ENCODE peak calls at places on chromosomes 2 and 18, in eight cellular contexts. One of them, this sample, is unnamed.

GRCh38 chr2:82998770-82999169 is 1460.3 kb downstream of the SUCLG1 start:
- DNase-seq in activated effector memory CD4-positive, alpha-beta T cell treated with anti-CD3 and anti-CD28 coated beads, Interleukin-2, amount 50 U/mL, for 16 hours: no peak
- DNase-seq in M059J: no peak
- DNase-seq in occipital lobe: no peak
- DNase-seq in activated T-cell treated with anti-CD3 and anti-CD28 coated beads, Interleukin-2, amount 50 U/mL, for 72 hours: no peak
- DNase-seq in cardiac muscle cell: no peak
- DNase-seq in HuH-7: no peak
- DNase-seq in AG08396: no peak
- DNase-seq in this sample: no peak

GRCh38 chr2:191078165-191078867 is 64.3 kb upstream of the STAT1 start:
- DNase-seq in occipital lobe: no peak
- DNase-seq in activated effector memory CD4-positive, alpha-beta T cell treated with anti-CD3 and anti-CD28 coated beads, Interleukin-2, amount 50 U/mL, for 16 hours: no peak
- DNase-seq in activated T-cell treated with anti-CD3 and anti-CD28 coated beads, Interleukin-2, amount 50 U/mL, for 72 hours: no peak
- DNase-seq in AG08396: no peak
- DNase-seq in M059J: no peak
- DNase-seq in HuH-7: no peak
- DNase-seq in cardiac muscle cell: peak; percentile 3
- DNase-seq in this sample: no peak

GRCh38 chr2:42051168-42052125 is 3.6 kb downstream of the PKDCC start:
- DNase-seq in M059J: no peak
- DNase-seq in activated T-cell treated with anti-CD3 and anti-CD28 coated beads, Interleukin-2, amount 50 U/mL, for 72 hours: no peak
- DNase-seq in AG08396: no peak
- DNase-seq in HuH-7: no peak
- DNase-seq in activated effector memory CD4-positive, alpha-beta T cell treated with anti-CD3 and anti-CD28 coated beads, Interleukin-2, amount 50 U/mL, for 16 hours: no peak
- DNase-seq in occipital lobe: no peak
- DNase-seq in cardiac muscle cell: peak; percentile 46
- DNase-seq in this sample: peak; percentile 36

GRCh38 chr18:23627325-23627724 is 35.4 kb downstream of the ANKRD29 start:
- DNase-seq in M059J: peak; percentile 96
- DNase-seq in occipital lobe: no peak
- DNase-seq in AG08396: peak; percentile 67
- DNase-seq in activated effector memory CD4-positive, alpha-beta T cell treated with anti-CD3 and anti-CD28 coated beads, Interleukin-2, amount 50 U/mL, for 16 hours: no peak
- DNase-seq in activated T-cell treated with anti-CD3 and anti-CD28 coated beads, Interleukin-2, amount 50 U/mL, for 72 hours: no peak
- DNase-seq in HuH-7: no peak
- DNase-seq in cardiac muscle cell: peak; percentile 76
- DNase-seq in this sample: no peak

GRCh38 chr2:37573818-37574388 is 97.5 kb downstream of the CDC42EP3 start:
- DNase-seq in activated effector memory CD4-positive, alpha-beta T cell treated with anti-CD3 and anti-CD28 coated beads, Interleukin-2, amount 50 U/mL, for 16 hours: no peak
- DNase-seq in HuH-7: no peak
- DNase-seq in occipital lobe: no peak
- DNase-seq in cardiac muscle cell: no peak
- DNase-seq in M059J: no peak
- DNase-seq in activated T-cell treated with anti-CD3 and anti-CD28 coated beads, Interleukin-2, amount 50 U/mL, for 72 hours: no peak
- DNase-seq in AG08396: no peak
- DNase-seq in this sample: no peak

GRCh38 chr2:126715576-126716406 is 59.8 kb downstream of the GYPC start:
- DNase-seq in activated effector memory CD4-positive, alpha-beta T cell treated with anti-CD3 and anti-CD28 coated beads, Interleukin-2, amount 50 U/mL, for 16 hours: no peak
- DNase-seq in activated T-cell treated with anti-CD3 and anti-CD28 coated beads, Interleukin-2, amount 50 U/mL, for 72 hours: no peak
- DNase-seq in M059J: no peak
- DNase-seq in HuH-7: no peak
- DNase-seq in occipital lobe: no peak
- DNase-seq in AG08396: no peak
- DNase-seq in cardiac muscle cell: no peak
- DNase-seq in this sample: no peak

GRCh38 chr18:42893991-42894390 is 221.5 kb downstream of the RIT2 start:
- DNase-seq in M059J: no peak
- DNase-seq in activated T-cell treated with anti-CD3 and anti-CD28 coated beads, Interleukin-2, amount 50 U/mL, for 72 hours: no peak
- DNase-seq in cardiac muscle cell: no peak
- DNase-seq in activated effector memory CD4-positive, alpha-beta T cell treated with anti-CD3 and anti-CD28 coated beads, Interleukin-2, amount 50 U/mL, for 16 hours: no peak
- DNase-seq in HuH-7: no peak
- DNase-seq in AG08396: no peak
- DNase-seq in occipital lobe: no peak
- DNase-seq in this sample: no peak

GRCh38 chr2:212940816-212941215 is 210.6 kb downstream of the IKZF2 start:
- DNase-seq in occipital lobe: no peak
- DNase-seq in activated T-cell treated with anti-CD3 and anti-CD28 coated beads, Interleukin-2, amount 50 U/mL, for 72 hours: no peak
- DNase-seq in M059J: peak; percentile 63
- DNase-seq in AG08396: peak; percentile 15
- DNase-seq in HuH-7: no peak
- DNase-seq in cardiac muscle cell: peak; percentile 66
- DNase-seq in activated effector memory CD4-positive, alpha-beta T cell treated with anti-CD3 and anti-CD28 coated beads, Interleukin-2, amount 50 U/mL, for 16 hours: no peak
- DNase-seq in this sample: no peak

GRCh38 chr18:56458770-56459450 is 179.5 kb downstream of the TXNL1 start:
- DNase-seq in cardiac muscle cell: no peak
- DNase-seq in activated effector memory CD4-positive, alpha-beta T cell treated with anti-CD3 and anti-CD28 coated beads, Interleukin-2, amount 50 U/mL, for 16 hours: no peak
- DNase-seq in activated T-cell treated with anti-CD3 and anti-CD28 coated beads, Interleukin-2, amount 50 U/mL, for 72 hours: no peak
- DNase-seq in AG08396: no peak
- DNase-seq in occipital lobe: no peak
- DNase-seq in HuH-7: no peak
- DNase-seq in M059J: no peak
- DNase-seq in this sample: no peak

GRCh38 chr2:5660591-5660990 is 31.6 kb upstream of the SOX11 start:
- DNase-seq in AG08396: no peak
- DNase-seq in activated effector memory CD4-positive, alpha-beta T cell treated with anti-CD3 and anti-CD28 coated beads, Interleukin-2, amount 50 U/mL, for 16 hours: no peak
- DNase-seq in HuH-7: no peak
- DNase-seq in cardiac muscle cell: no peak
- DNase-seq in occipital lobe: no peak
- DNase-seq in M059J: no peak
- DNase-seq in activated T-cell treated with anti-CD3 and anti-CD28 coated beads, Interleukin-2, amount 50 U/mL, for 72 hours: no peak
- DNase-seq in this sample: no peak

GRCh38 chr2:218883491-218884490 is 3.1 kb downstream of the WNT10A start:
- DNase-seq in AG08396: no peak
- DNase-seq in activated effector memory CD4-positive, alpha-beta T cell treated with anti-CD3 and anti-CD28 coated beads, Interleukin-2, amount 50 U/mL, for 16 hours: peak; percentile 83
- DNase-seq in activated T-cell treated with anti-CD3 and anti-CD28 coated beads, Interleukin-2, amount 50 U/mL, for 72 hours: no peak
- DNase-seq in M059J: no peak
- DNase-seq in cardiac muscle cell: no peak
- DNase-seq in occipital lobe: no peak
- DNase-seq in HuH-7: no peak
- DNase-seq in this sample: peak; percentile 86

GRCh38 chr18:34801769-34802168 is 91.7 kb downstream of the DTNA start:
- DNase-seq in M059J: peak; percentile 35
- DNase-seq in AG08396: peak; percentile 53
- DNase-seq in activated effector memory CD4-positive, alpha-beta T cell treated with anti-CD3 and anti-CD28 coated beads, Interleukin-2, amount 50 U/mL, for 16 hours: no peak
- DNase-seq in occipital lobe: no peak
- DNase-seq in cardiac muscle cell: peak; percentile 23
- DNase-seq in HuH-7: no peak
- DNase-seq in activated T-cell treated with anti-CD3 and anti-CD28 coated beads, Interleukin-2, amount 50 U/mL, for 72 hours: no peak
- DNase-seq in this sample: no peak

GRCh38 chr2:37635359-37636208 is 35.9 kb downstream of the CDC42EP3 start:
- DNase-seq in M059J: peak; percentile 87
- DNase-seq in occipital lobe: no peak
- DNase-seq in AG08396: no peak
- DNase-seq in cardiac muscle cell: peak; percentile 86
- DNase-seq in activated effector memory CD4-positive, alpha-beta T cell treated with anti-CD3 and anti-CD28 coated beads, Interleukin-2, amount 50 U/mL, for 16 hours: peak; percentile 88
- DNase-seq in activated T-cell treated with anti-CD3 and anti-CD28 coated beads, Interleukin-2, amount 50 U/mL, for 72 hours: peak; percentile 75
- DNase-seq in HuH-7: no peak
- DNase-seq in this sample: peak; percentile 81

GRCh38 chr2:238924496-238925195 is 76.8 kb downstream of the TWIST2 start:
- DNase-seq in HuH-7: no peak
- DNase-seq in M059J: no peak
- DNase-seq in activated T-cell treated with anti-CD3 and anti-CD28 coated beads, Interleukin-2, amount 50 U/mL, for 72 hours: no peak
- DNase-seq in activated effector memory CD4-positive, alpha-beta T cell treated with anti-CD3 and anti-CD28 coated beads, Interleukin-2, amount 50 U/mL, for 16 hours: peak; percentile 25
- DNase-seq in AG08396: no peak
- DNase-seq in cardiac muscle cell: no peak
- DNase-seq in occipital lobe: no peak
- DNase-seq in this sample: peak; percentile 24

GRCh38 chr2:237978058-237978712 is 11.4 kb downstream of the UBE2F start:
- DNase-seq in AG08396: peak; percentile 58
- DNase-seq in M059J: no peak
- DNase-seq in activated T-cell treated with anti-CD3 and anti-CD28 coated beads, Interleukin-2, amount 50 U/mL, for 72 hours: no peak
- DNase-seq in occipital lobe: peak; percentile 29
- DNase-seq in activated effector memory CD4-positive, alpha-beta T cell treated with anti-CD3 and anti-CD28 coated beads, Interleukin-2, amount 50 U/mL, for 16 hours: peak; percentile 50
- DNase-seq in cardiac muscle cell: peak; percentile 59
- DNase-seq in HuH-7: no peak
- DNase-seq in this sample: no peak

GRCh38 chr18:59861963-59862819 is 37.6 kb upstream of the PMAIP1 start:
- DNase-seq in HuH-7: no peak
- DNase-seq in cardiac muscle cell: no peak
- DNase-seq in occipital lobe: no peak
- DNase-seq in activated effector memory CD4-positive, alpha-beta T cell treated with anti-CD3 and anti-CD28 coated beads, Interleukin-2, amount 50 U/mL, for 16 hours: no peak
- DNase-seq in AG08396: no peak
- DNase-seq in M059J: no peak
- DNase-seq in activated T-cell treated with anti-CD3 and anti-CD28 coated beads, Interleukin-2, amount 50 U/mL, for 72 hours: no peak
- DNase-seq in this sample: no peak

GRCh38 chr2:157093666-157094065 is 163.8 kb upstream of the GALNT5 start:
- DNase-seq in M059J: no peak
- DNase-seq in AG08396: no peak
- DNase-seq in HuH-7: no peak
- DNase-seq in occipital lobe: no peak
- DNase-seq in activated effector memory CD4-positive, alpha-beta T cell treated with anti-CD3 and anti-CD28 coated beads, Interleukin-2, amount 50 U/mL, for 16 hours: no peak
- DNase-seq in activated T-cell treated with anti-CD3 and anti-CD28 coated beads, Interleukin-2, amount 50 U/mL, for 72 hours: no peak
- DNase-seq in cardiac muscle cell: no peak
- DNase-seq in this sample: no peak

GRCh38 chr2:4635289-4635688 is 931.9 kb downstream of the DCDC2C start:
- DNase-seq in activated effector memory CD4-positive, alpha-beta T cell treated with anti-CD3 and anti-CD28 coated beads, Interleukin-2, amount 50 U/mL, for 16 hours: no peak
- DNase-seq in cardiac muscle cell: no peak
- DNase-seq in AG08396: no peak
- DNase-seq in activated T-cell treated with anti-CD3 and anti-CD28 coated beads, Interleukin-2, amount 50 U/mL, for 72 hours: no peak
- DNase-seq in M059J: no peak
- DNase-seq in HuH-7: no peak
- DNase-seq in occipital lobe: no peak
- DNase-seq in this sample: no peak

GRCh38 chr2:72780483-72780882 is 45.4 kb downstream of the EXOC6B start:
- DNase-seq in HuH-7: no peak
- DNase-seq in activated effector memory CD4-positive, alpha-beta T cell treated with anti-CD3 and anti-CD28 coated beads, Interleukin-2, amount 50 U/mL, for 16 hours: no peak
- DNase-seq in cardiac muscle cell: peak; percentile 92
- DNase-seq in occipital lobe: no peak
- DNase-seq in activated T-cell treated with anti-CD3 and anti-CD28 coated beads, Interleukin-2, amount 50 U/mL, for 72 hours: no peak
- DNase-seq in AG08396: no peak
- DNase-seq in M059J: peak; percentile 32
- DNase-seq in this sample: no peak

GRCh38 chr2:130975729-130976128 is 117.5 kb downstream of the FAM168B start:
- DNase-seq in M059J: no peak
- DNase-seq in occipital lobe: no peak
- DNase-seq in activated effector memory CD4-positive, alpha-beta T cell treated with anti-CD3 and anti-CD28 coated beads, Interleukin-2, amount 50 U/mL, for 16 hours: no peak
- DNase-seq in AG08396: no peak
- DNase-seq in cardiac muscle cell: no peak
- DNase-seq in activated T-cell treated with anti-CD3 and anti-CD28 coated beads, Interleukin-2, amount 50 U/mL, for 72 hours: no peak
- DNase-seq in HuH-7: no peak
- DNase-seq in this sample: no peak

GRCh38 chr2:168912466-168913170 is 11.5 kb downstream of the G6PC2 start:
- DNase-seq in M059J: peak; percentile 29
- DNase-seq in activated T-cell treated with anti-CD3 and anti-CD28 coated beads, Interleukin-2, amount 50 U/mL, for 72 hours: no peak
- DNase-seq in activated effector memory CD4-positive, alpha-beta T cell treated with anti-CD3 and anti-CD28 coated beads, Interleukin-2, amount 50 U/mL, for 16 hours: no peak
- DNase-seq in AG08396: peak; percentile 23
- DNase-seq in HuH-7: no peak
- DNase-seq in occipital lobe: peak; percentile 68
- DNase-seq in cardiac muscle cell: peak; percentile 53
- DNase-seq in this sample: no peak

GRCh38 chr2:40341198-40341597 is 110.7 kb downstream of the SLC8A1 start:
- DNase-seq in cardiac muscle cell: peak; percentile 13
- DNase-seq in AG08396: no peak
- DNase-seq in activated T-cell treated with anti-CD3 and anti-CD28 coated beads, Interleukin-2, amount 50 U/mL, for 72 hours: no peak
- DNase-seq in occipital lobe: no peak
- DNase-seq in HuH-7: no peak
- DNase-seq in M059J: peak; percentile 32
- DNase-seq in activated effector memory CD4-positive, alpha-beta T cell treated with anti-CD3 and anti-CD28 coated beads, Interleukin-2, amount 50 U/mL, for 16 hours: no peak
- DNase-seq in this sample: no peak

GRCh38 chr2:38568724-38569478 is 33.8 kb downstream of the HNRNPLL start:
- DNase-seq in M059J: no peak
- DNase-seq in cardiac muscle cell: no peak
- DNase-seq in activated T-cell treated with anti-CD3 and anti-CD28 coated beads, Interleukin-2, amount 50 U/mL, for 72 hours: no peak
- DNase-seq in activated effector memory CD4-positive, alpha-beta T cell treated with anti-CD3 and anti-CD28 coated beads, Interleukin-2, amount 50 U/mL, for 16 hours: no peak
- DNase-seq in HuH-7: no peak
- DNase-seq in occipital lobe: no peak
- DNase-seq in AG08396: no peak
- DNase-seq in this sample: no peak

GRCh38 chr2:237471457-237472186 is 15.4 kb upstream of the MLPH start:
- DNase-seq in M059J: peak; percentile 60
- DNase-seq in HuH-7: peak; percentile 82
- DNase-seq in activated effector memory CD4-positive, alpha-beta T cell treated with anti-CD3 and anti-CD28 coated beads, Interleukin-2, amount 50 U/mL, for 16 hours: peak; percentile 72
- DNase-seq in AG08396: peak; percentile 74
- DNase-seq in cardiac muscle cell: peak; percentile 58
- DNase-seq in occipital lobe: no peak
- DNase-seq in activated T-cell treated with anti-CD3 and anti-CD28 coated beads, Interleukin-2, amount 50 U/mL, for 72 hours: peak; percentile 47
- DNase-seq in this sample: no peak

GRCh38 chr18:24189664-24190346 is 50.9 kb downstream of the CABYR start:
- DNase-seq in occipital lobe: no peak
- DNase-seq in AG08396: no peak
- DNase-seq in activated T-cell treated with anti-CD3 and anti-CD28 coated beads, Interleukin-2, amount 50 U/mL, for 72 hours: no peak
- DNase-seq in HuH-7: no peak
- DNase-seq in cardiac muscle cell: no peak
- DNase-seq in M059J: no peak
- DNase-seq in activated effector memory CD4-positive, alpha-beta T cell treated with anti-CD3 and anti-CD28 coated beads, Interleukin-2, amount 50 U/mL, for 16 hours: no peak
- DNase-seq in this sample: no peak

GRCh38 chr2:204950695-204951094 is 405.4 kb downstream of the PARD3B start:
- DNase-seq in occipital lobe: no peak
- DNase-seq in activated effector memory CD4-positive, alpha-beta T cell treated with anti-CD3 and anti-CD28 coated beads, Interleukin-2, amount 50 U/mL, for 16 hours: no peak
- DNase-seq in HuH-7: no peak
- DNase-seq in activated T-cell treated with anti-CD3 and anti-CD28 coated beads, Interleukin-2, amount 50 U/mL, for 72 hours: no peak
- DNase-seq in M059J: peak; percentile 58
- DNase-seq in AG08396: peak; percentile 14
- DNase-seq in cardiac muscle cell: no peak
- DNase-seq in this sample: no peak

GRCh38 chr2:69012310-69013122 is 463 bp upstream of the ANTXR1 start:
- DNase-seq in AG08396: peak; percentile 81
- DNase-seq in cardiac muscle cell: no peak
- DNase-seq in activated effector memory CD4-positive, alpha-beta T cell treated with anti-CD3 and anti-CD28 coated beads, Interleukin-2, amount 50 U/mL, for 16 hours: peak; percentile 80
- DNase-seq in activated T-cell treated with anti-CD3 and anti-CD28 coated beads, Interleukin-2, amount 50 U/mL, for 72 hours: peak; percentile 45
- DNase-seq in M059J: peak; percentile 58
- DNase-seq in occipital lobe: peak; percentile 51
- DNase-seq in HuH-7: peak; percentile 41
- DNase-seq in this sample: peak; percentile 81

GRCh38 chr2:69535739-69536374 is 98.6 kb upstream of the NFU1 start:
- DNase-seq in activated T-cell treated with anti-CD3 and anti-CD28 coated beads, Interleukin-2, amount 50 U/mL, for 72 hours: no peak
- DNase-seq in AG08396: no peak
- DNase-seq in cardiac muscle cell: no peak
- DNase-seq in activated effector memory CD4-positive, alpha-beta T cell treated with anti-CD3 and anti-CD28 coated beads, Interleukin-2, amount 50 U/mL, for 16 hours: no peak
- DNase-seq in occipital lobe: no peak
- DNase-seq in M059J: no peak
- DNase-seq in HuH-7: no peak
- DNase-seq in this sample: no peak

This sample was measured in spleen.